ENCODE peak calls at places on chromosome 16, in nine cellular contexts. J, N, S, A, I, Q, K, Y and U are unnamed samples.

GRCh38 chr16:17258848-17259713 is 211.7 kb downstream of the XYLT1 start:
- DNase-seq in A (no peak), K (peak), J (no peak), N (no peak), Y (no peak), I (peak), Q (no peak), S (no peak), U (no peak)

GRCh38 chr16:86681440-86681838 is 103.1 kb downstream of the FOXL1 start:
- DNase-seq in S (no peak), Q (no peak), K (no peak), N (no peak), J (no peak), Y (no peak), I (no peak), A (no peak), U (no peak)

GRCh38 chr16:73572135-73572534 is 524.2 kb upstream of the ZFHX3 start:
- DNase-seq in A (no peak), Y (no peak), I (peak), Q (no peak), J (peak), N (peak), K (no peak), S (no peak), U (no peak)

GRCh38 chr16:12228607-12229499 is 252.3 kb downstream of the SNX29 start:
- DNase-seq in I (peak), J (peak), Y (no peak), S (no peak), N (peak), Q (peak), K (peak), A (peak), U (peak)

GRCh38 chr16:4147236-4147635 is 31.0 kb upstream of the ADCY9 start:
- DNase-seq in N (no peak), S (no peak), K (no peak), J (no peak), I (no peak), A (no peak), Q (no peak), Y (no peak), U (no peak)

GRCh38 chr16:31130899-31131298 is 4.6 kb downstream of the PRSS8 start:
- DNase-seq in N (no peak), A (no peak), S (no peak), J (peak), I (peak), Y (no peak), K (no peak), Q (no peak), U (peak)

GRCh38 chr16:60681014-60681413 is 1355.2 kb downstream of the CDH8 start:
- DNase-seq in A (no peak), Y (no peak), N (no peak), K (no peak), Q (no peak), S (no peak), J (no peak), I (no peak), U (no peak)

GRCh38 chr16:56367764-56368163 is 57.6 kb downstream of the AMFR start:
- DNase-seq in Y (no peak), A (no peak), N (no peak), K (no peak), S (no peak), J (no peak), Q (no peak), I (no peak), U (no peak)

GRCh38 chr16:78256686-78257375 is 157.4 kb downstream of the WWOX start:
- DNase-seq in Q (no peak), J (no peak), I (no peak), S (no peak), K (no peak), A (no peak), Y (no peak), N (no peak), U (no peak)

GRCh38 chr16:24499193-24499814 is 40.1 kb upstream of the RBBP6 start:
- DNase-seq in Q (peak), Y (no peak), A (peak), J (peak), K (peak), N (peak), S (no peak), I (peak), U (peak)

GRCh38 chr16:89720859-89721643 is at the start of the genes VPS9D1 and ZNF276:
- DNase-seq in Q (peak), S (peak), I (peak), K (peak), A (peak), Y (peak), N (peak), J (peak), U (peak)

GRCh38 chr16:85229869-85230416 is 117.7 kb upstream of the CIBAR2 start:
- DNase-seq in I (no peak), J (no peak), A (no peak), Q (no peak), K (no peak), N (no peak), S (no peak), Y (no peak), U (no peak)

GRCh38 chr16:11080999-11081630 is 136.8 kb downstream of the CLEC16A start:
- DNase-seq in I (no peak), S (no peak), A (no peak), Q (no peak), N (no peak), J (no peak), K (no peak), Y (no peak), U (no peak)

GRCh38 chr16:1159973-1160772 is 7.3 kb downstream of the CACNA1H start:
- DNase-seq in S (no peak), N (peak), K (no peak), J (no peak), A (no peak), Y (no peak), Q (no peak), I (no peak), U (no peak)

GRCh38 chr16:76670125-76670857 is 393.1 kb downstream of the CNTNAP4 start:
- DNase-seq in I (no peak), Y (no peak), S (no peak), N (no peak), Q (no peak), A (no peak), K (no peak), J (no peak), U (no peak)

GRCh38 chr16:57278494-57278893 is 6.0 kb downstream of the PLLP start:
- DNase-seq in A (no peak), K (no peak), I (no peak), Y (no peak), S (no peak), J (no peak), N (no peak), Q (no peak), U (no peak)

GRCh38 chr16:27174007-27174406 is 29.3 kb upstream of the KDM8 start:
- DNase-seq in I (peak), N (no peak), Q (no peak), K (no peak), S (peak), Y (no peak), J (no peak), A (no peak), U (no peak)

GRCh38 chr16:31477220-31478216 is 5.4 kb upstream of the SLC5A2 start:
- DNase-seq in Q (no peak), J (peak), A (no peak), Y (no peak), I (peak), S (no peak), K (peak), N (peak), U (peak)

GRCh38 chr16:35011-35775 is 18.2 kb downstream of the POLR3K start:
- DNase-seq in J (no peak), Y (no peak), I (no peak), A (no peak), S (no peak), Q (no peak), K (no peak), N (no peak), U (no peak)

GRCh38 chr16:66422366-66422765 is 4.7 kb upstream of the BEAN1 start:
- DNase-seq in J (no peak), I (no peak), Y (no peak), Q (no peak), K (no peak), S (no peak), A (no peak), N (no peak), U (no peak)

GRCh38 chr16:20023190-20023589 is 50.5 kb downstream of the GPR139 start:
- DNase-seq in S (no peak), K (no peak), A (no peak), I (peak), Q (no peak), J (peak), N (no peak), Y (no peak), U (no peak)

GRCh38 chr16:25959216-25959615 is 267.5 kb downstream of the HS3ST4 start:
- DNase-seq in Q (no peak), A (no peak), Y (no peak), J (peak), K (no peak), S (no peak), N (no peak), I (no peak), U (no peak)

GRCh38 chr16:69503244-69503643 is 62.5 kb upstream of the NFAT5 start:
- DNase-seq in N (no peak), I (no peak), J (no peak), S (no peak), Y (no peak), A (no peak), K (no peak), Q (no peak), U (no peak)

GRCh38 chr16:31351937-31352315 is 3.0 kb upstream of the ITGAX start:
- DNase-seq in Q (no peak), J (no peak), S (no peak), I (no peak), Y (no peak), A (no peak), K (no peak), N (no peak), U (no peak)

GRCh38 chr16:52069866-52070265 is 477.1 kb downstream of the TOX3 start:
- DNase-seq in I (peak), Y (no peak), Q (no peak), J (peak), A (no peak), S (no peak), N (no peak), K (no peak), U (no peak)

GRCh38 chr16:4882633-4883285 is 35.5 kb downstream of the UBN1 start:
- DNase-seq in K (no peak), Y (no peak), S (no peak), Q (no peak), J (peak), N (peak), I (peak), A (peak), U (no peak)

GRCh38 chr16:19328364-19328763 is 42.8 kb downstream of the CLEC19A start:
- DNase-seq in K (no peak), Q (no peak), I (no peak), A (no peak), Y (no peak), J (no peak), N (no peak), S (no peak), U (no peak)

GRCh38 chr16:83713597-83713996 is 94.2 kb upstream of the HSBP1 start:
- DNase-seq in A (no peak), Q (no peak), K (no peak), S (no peak), J (peak), N (no peak), Y (no peak), I (peak), U (no peak)

GRCh38 chr16:66523861-66524354 is 26.0 kb downstream of the TK2 start:
- DNase-seq in J (no peak), S (peak), Q (no peak), N (no peak), K (peak), I (no peak), A (no peak), Y (no peak), U (no peak)

GRCh38 chr16:5319799-5320198 is 222.2 kb upstream of the EEF2KMT start:
- DNase-seq in J (no peak), K (no peak), Y (no peak), Q (no peak), S (no peak), I (no peak), A (no peak), N (no peak), U (no peak)

GRCh38 chr16:14199624-14200023 is 128.5 kb downstream of the MRTFB start:
- DNase-seq in I (no peak), K (no peak), N (no peak), Y (no peak), A (no peak), S (no peak), J (no peak), Q (no peak), U (no peak)

GRCh38 chr16:49023095-49023494 is 258.5 kb downstream of the CBLN1 start:
- DNase-seq in K (no peak), S (no peak), A (peak), J (no peak), Q (no peak), N (no peak), I (no peak), Y (no peak), U (no peak)

GRCh38 chr16:85231959-85232358 is 119.7 kb upstream of the CIBAR2 start:
- DNase-seq in I (no peak), A (no peak), Y (no peak), K (no peak), J (no peak), N (no peak), Q (no peak), S (no peak), U (no peak)